ENCODE peak calls at places on chromosome 11, in four cellular contexts. T, M, H and R are unnamed samples. For H3K36me3, the result is how much of the 10 kb centered on the place peaks cover.

GRCh38 chr11:61168292-61168691 is 7.1 kb upstream of the VPS37C start:
- DNase-seq in H (no peak), T (no peak), M (no peak), R (no peak)

GRCh38 chr11:33402066-33402465 is 144.9 kb downstream of the HIPK3 start:
- DNase-seq in H (no peak), M (no peak), T (no peak), R (no peak)

GRCh38 chr11:19160839-19161238 is 40.9 kb downstream of the CSRP3 start:
- DNase-seq in T (no peak), M (no peak), H (no peak), R (no peak)

GRCh38 chr11:23932485-23932898 is 564.4 kb upstream of the LUZP2 start:
- DNase-seq in H (no peak), M (no peak), T (no peak), R (no peak)

GRCh38 chr11:73398132-73398526 is 21.9 kb downstream of the RELT start:
- DNase-seq in H (no peak), M (no peak), T (no peak), R (no peak)

GRCh38 chr11:115168229-115168671 is 336.0 kb downstream of the CADM1 start:
- DNase-seq in M (peak), T (no peak), H (no peak), R (no peak)

GRCh38 chr11:67411785-67412152 is 3.7 kb upstream of the CARNS1 start:
- DNase-seq in M (no peak), T (no peak), H (no peak), R (no peak)

GRCh38 chr11:60315866-60316265 is 11.2 kb upstream of the MS4A6E start:
- DNase-seq in T (no peak), H (no peak), M (no peak), R (no peak)

GRCh38 chr11:44651535-44652130 is 75.1 kb upstream of the TSPAN18 start:
- DNase-seq in H (no peak), M (no peak), T (no peak), R (no peak)

GRCh38 chr11:110712643-110713468 is 619 bp upstream of the ARHGAP20 start:
- DNase-seq in M (peak), T (no peak), H (peak), R (no peak)

GRCh38 chr11:26333906-26334305 is 2.0 kb downstream of the ANO3 start:
- DNase-seq in H (no peak), M (no peak), T (no peak), R (no peak)

GRCh38 chr11:3861698-3862097 is 6.2 kb downstream of the STIM1 start:
- DNase-seq in M (no peak), H (no peak), T (no peak), R (no peak)

GRCh38 chr11:106105986-106106385 is 28.5 kb downstream of the AASDHPPT start:
- DNase-seq in T (no peak), M (no peak), H (no peak), R (no peak)

GRCh38 chr11:115869780-115870431 is 365.7 kb upstream of the CADM1 start:
- DNase-seq in M (no peak), T (peak), H (no peak), R (no peak)

GRCh38 chr11:24556693-24557092 is 59.8 kb downstream of the LUZP2 start:
- DNase-seq in T (no peak), M (no peak), H (no peak), R (no peak)

GRCh38 chr11:97717922-97718321 is 1302.8 kb upstream of the CNTN5 start:
- DNase-seq in M (no peak), T (no peak), H (no peak), R (no peak)

GRCh38 chr11:111942826-111943225 is 5.7 kb downstream of the DIXDC1 start:
- DNase-seq in T (no peak), H (no peak), M (no peak), R (no peak)

GRCh38 chr11:19935507-19935906 is 222.9 kb downstream of the NAV2 start:
- DNase-seq in T (no peak), M (no peak), H (no peak), R (peak)

GRCh38 chr11:18836415-18836814 is 44.8 kb upstream of the PTPN5 start:
- DNase-seq in H (no peak), M (no peak), T (no peak), R (no peak)

GRCh38 chr11:102485095-102485722 is 32.6 kb upstream of the TMEM123 start:
- DNase-seq in M (no peak), H (no peak), T (no peak), R (no peak)

GRCh38 chr11:130300567-130300966 is 14.2 kb downstream of the ZBTB44 start:
- DNase-seq in H (no peak), M (no peak), T (peak), R (no peak)

GRCh38 chr11:70138403-70138802 is 60.3 kb downstream of the ANO1 start:
- DNase-seq in M (no peak), T (no peak), H (no peak), R (no peak)

GRCh38 chr11:34358258-34358665 is 452 bp upstream of the ABTB2 start:
- DNase-seq in T (peak), M (peak), H (peak), R (no peak)

GRCh38 chr11:67195971-67196418 is 70.3 kb upstream of the GRK2 start:
- DNase-seq in H (no peak), M (no peak), T (no peak), R (peak)

DNA sequence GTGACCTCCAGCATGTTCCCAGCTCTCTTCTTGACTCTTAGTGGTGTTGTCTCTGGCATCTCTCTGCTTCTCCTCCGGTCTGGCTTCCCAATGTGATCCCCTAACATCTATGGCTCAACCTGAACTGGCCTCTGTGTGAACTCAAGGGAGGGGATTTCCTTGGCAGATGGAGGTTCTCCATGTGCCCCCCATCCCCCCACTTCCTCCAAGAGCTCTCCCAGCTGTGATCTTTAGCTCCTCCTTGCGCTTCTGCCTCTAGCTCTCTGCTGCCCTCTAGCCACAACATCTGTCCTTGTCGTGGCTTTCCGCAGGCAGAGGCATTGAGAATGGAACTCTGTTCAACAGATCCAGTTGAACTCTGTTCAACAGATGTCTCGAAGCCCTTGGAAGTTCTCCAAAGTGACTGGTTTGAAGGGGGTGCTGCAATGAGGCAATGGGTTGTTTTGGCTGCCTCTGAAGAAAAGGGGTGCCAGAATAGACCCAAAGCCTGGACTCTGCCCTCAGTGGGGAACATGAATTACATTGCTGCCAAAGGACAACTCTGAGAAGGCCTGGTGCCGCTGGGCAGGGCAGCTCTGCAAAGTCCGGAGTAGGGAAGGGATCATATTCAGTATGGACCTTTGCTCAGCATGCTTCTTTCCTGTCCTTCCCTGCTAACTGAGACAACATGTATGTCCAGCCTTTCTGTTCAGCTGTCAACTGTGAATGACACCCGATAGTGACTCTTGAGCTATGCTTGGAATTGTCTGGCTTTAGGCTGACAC is 61.9 kb downstream of the ADM start:
- DNase-seq in T (peak), H (peak), M (peak), R (peak)
- TF ChIP-seq CTCF in T (peak), H (peak), M (peak), R (peak)

GRCh38 chr11:2459016-2459725 is 14.4 kb downstream of the KCNQ1 start:
- DNase-seq in M (peak), H (no peak), T (no peak), R (no peak)
- H3K4me3 ChIP-seq in M (no peak), H (no peak), T (no peak), R (no peak)

GRCh38 chr11:134238956-134239355 is 14.2 kb downstream of the THYN1 start:
- DNase-seq in M (no peak), T (no peak), H (no peak), R (no peak)

GRCh38 chr11:134237557-134237922 is 13.1 kb downstream of the VPS26B start:
- DNase-seq in H (no peak), M (no peak), T (no peak), R (no peak)

GRCh38 chr11:134243913-134244312 is 9.2 kb downstream of the THYN1 start:
- DNase-seq in H (no peak), M (no peak), T (no peak), R (no peak)

GRCh38 chr11:134242376-134242775 is 10.8 kb downstream of the THYN1 start:
- DNase-seq in T (no peak), M (no peak), H (no peak), R (no peak)

GRCh38 chr11:134240592-134240991 is 12.6 kb downstream of the THYN1 start:
- DNase-seq in T (no peak), H (no peak), M (no peak), R (no peak)
- H3K36me3 ChIP-seq in T (under half), H (under half), M (under half), R (under half)

DNA sequence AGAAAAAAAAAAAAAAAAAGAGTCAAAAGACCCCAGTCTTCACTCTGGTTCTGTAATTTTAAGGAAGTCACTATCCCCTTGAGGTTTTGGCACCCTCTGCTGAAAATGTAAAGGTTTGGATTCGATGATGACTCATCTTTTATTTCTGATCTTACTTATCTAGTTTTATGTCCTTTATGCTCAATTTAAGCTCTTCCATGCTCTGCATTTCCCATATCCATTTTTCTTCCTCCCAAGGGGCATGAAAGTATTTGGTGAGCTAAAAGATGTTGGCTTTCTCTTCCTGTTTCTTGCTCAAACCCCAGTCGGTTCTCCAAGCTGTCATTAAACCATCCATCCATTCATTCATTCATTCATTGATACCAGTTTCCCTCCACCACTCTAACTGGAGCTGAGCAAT is 61.0 kb upstream of the CDON start:
- DNase-seq in T (no peak), H (no peak), M (no peak), R (no peak)
- TF ChIP-seq CTCF in T (no peak), H (no peak), M (no peak), R (no peak)

GRCh38 chr11:109425554-109425953 is 3.6 kb downstream of the C11orf87 start:
- DNase-seq in M (no peak), T (no peak), H (no peak), R (no peak)

GRCh38 chr11:109422755-109423113 is 744 bp downstream of the C11orf87 start:
- DNase-seq in H (no peak), T (peak), M (no peak), R (no peak)

GRCh38 chr11:109423114-109423859 is 1.3 kb downstream of the C11orf87 start:
- DNase-seq in T (peak), M (peak), H (no peak), R (no peak)

GRCh38 chr11:109424893-109425292 is 2.9 kb downstream of the C11orf87 start:
- DNase-seq in T (no peak), M (peak), H (no peak), R (no peak)

DNA sequence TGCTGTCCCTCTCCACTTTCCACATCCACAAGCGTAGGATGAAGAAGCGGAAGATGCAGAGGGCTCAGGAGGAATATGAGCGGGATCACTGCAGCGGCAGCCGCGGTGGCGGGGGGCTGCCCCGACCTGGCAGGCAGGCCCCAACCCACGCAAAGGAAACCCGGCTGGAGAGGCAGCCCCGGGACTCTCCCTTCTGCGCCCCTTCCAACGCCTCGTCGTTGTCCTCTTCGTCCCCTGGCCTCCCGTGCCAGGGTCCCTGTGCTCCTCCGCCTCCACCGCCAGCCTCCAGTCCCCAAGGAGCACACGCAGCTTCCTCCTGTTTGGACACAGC is 1.8 kb downstream of the C11orf87 start:
- DNase-seq in H (no peak), M (no peak), T (peak), R (no peak)
- H3K4me3 ChIP-seq in H (no peak), M (no peak), T (no peak), R (no peak)

DNA sequence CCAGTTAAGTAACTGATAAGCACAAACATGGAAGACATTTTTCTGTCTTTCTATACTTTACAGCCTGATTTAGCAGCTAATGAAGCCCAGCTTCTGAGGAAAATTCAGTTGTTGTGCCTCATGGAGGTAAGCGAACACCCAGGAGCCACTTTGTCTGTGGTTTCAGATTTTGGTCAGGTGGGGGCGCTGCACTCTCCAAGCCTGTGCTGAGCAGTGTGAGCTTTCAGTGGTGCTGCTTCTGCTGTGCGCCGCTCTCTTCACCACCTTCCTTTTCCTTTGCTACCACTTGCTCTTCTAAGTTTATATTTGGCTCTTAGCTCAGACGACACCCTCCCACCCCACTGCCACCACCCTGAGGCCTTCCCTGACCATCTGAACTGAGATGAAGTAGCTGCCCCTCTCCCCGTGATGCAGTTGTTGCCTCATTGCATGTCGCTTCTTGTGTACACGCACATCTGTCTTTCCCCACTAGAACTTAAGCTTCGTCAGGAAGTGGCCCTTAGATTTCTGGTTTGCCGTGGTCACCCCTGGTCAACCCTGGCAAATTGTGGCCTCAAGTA is 14.0 kb downstream of the PSMD13 start:
- DNase-seq in M (peak), H (no peak), T (no peak), R (no peak)
- H3K36me3 ChIP-seq in M (under half), H (under half), T (under half), R (under half)

GRCh38 chr11:118956094-118956846 is at the start of gene UPK2:
- DNase-seq in T (peak), M (peak), H (peak), R (no peak)
- TF ChIP-seq CTCF in T (peak), M (peak), H (peak), R (peak)

DNA sequence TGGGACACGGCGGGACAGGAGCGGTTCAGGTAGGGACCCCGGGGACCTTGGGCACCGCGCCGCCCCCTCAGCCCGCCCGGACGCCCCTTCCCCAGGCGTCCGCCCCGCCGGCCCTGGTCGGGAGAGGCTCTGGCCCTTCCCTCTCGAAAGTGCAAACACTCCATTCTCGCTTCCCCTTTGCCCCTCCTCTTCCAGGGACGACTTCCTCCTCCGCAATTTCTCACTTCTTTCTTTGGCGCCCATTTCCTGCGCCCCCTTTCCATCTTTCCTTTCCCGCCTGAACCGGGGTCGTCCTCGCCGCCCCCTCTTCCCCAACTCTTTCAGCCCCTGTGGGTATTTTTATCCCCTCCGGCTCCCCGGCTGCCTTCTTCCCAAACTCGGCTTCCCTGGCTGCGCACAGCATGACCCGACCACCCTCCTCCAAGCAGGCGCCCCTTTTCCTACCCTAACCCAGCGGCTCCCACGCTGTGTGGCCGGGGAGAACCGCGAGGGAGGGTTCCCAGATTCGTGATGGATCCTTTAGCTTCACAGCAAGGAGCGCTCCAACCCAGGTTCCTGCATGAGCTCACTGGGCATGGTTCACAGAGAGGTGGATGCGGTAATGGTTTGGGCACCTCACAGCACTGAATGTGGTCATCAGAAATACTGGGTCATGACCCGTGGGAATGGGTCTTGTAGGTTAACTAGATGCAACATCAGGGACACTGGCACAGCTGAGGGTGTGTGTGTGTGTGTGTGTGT is 689 bp downstream of the RAB39A start:
- DNase-seq in H (no peak), M (peak), T (peak), R (no peak)
- H3K4me3 ChIP-seq in H (peak), M (peak), T (peak), R (peak)

GRCh38 chr11:134150195-134150903 is 73.4 kb downstream of the NCAPD3 start:
- DNase-seq in M (no peak), H (no peak), T (no peak), R (no peak)

GRCh38 chr11:134145715-134146114 is 76.8 kb downstream of the JAM3 start:
- DNase-seq in M (peak), H (no peak), T (no peak), R (no peak)

GRCh38 chr11:134144744-134145143 is 75.9 kb downstream of the JAM3 start:
- DNase-seq in H (no peak), M (no peak), T (no peak), R (no peak)

GRCh38 chr11:134149371-134149770 is 74.4 kb downstream of the NCAPD3 start:
- DNase-seq in H (no peak), T (no peak), M (no peak), R (no peak)

GRCh38 chr11:134146598-134146997 is 77.2 kb downstream of the NCAPD3 start:
- DNase-seq in T (no peak), M (no peak), H (no peak), R (no peak)
- H3K36me3 ChIP-seq in T (under half), M (under half), H (under half), R (under half)